ENCODE peak calls at places on chromosome 18, in ten cellular contexts. F, Q, P, I, T, Y, M, B, G and K are unnamed samples. For H3K4me1, the result is how much of the 10 kb centered on the place peaks cover.

GRCh38 chr18:34977787-34978532 is 63.3 kb upstream of the MAPRE2 start:
- DNase-seq in I (no peak), B (peak), F (peak), Q (peak), P (no peak), Y (peak), G (peak), M (peak), T (peak), K (peak)

GRCh38 chr18:48889115-48889941 is 61.4 kb downstream of the SMAD7 start:
- DNase-seq in B (peak), Q (no peak), P (no peak), Y (peak), I (no peak), T (no peak), M (peak), G (no peak), F (peak), K (no peak)

GRCh38 chr18:62998443-62998842 is 283.1 kb downstream of the PHLPP1 start:
- DNase-seq in M (no peak), F (no peak), Y (no peak), B (peak), I (no peak), T (no peak), Q (no peak), G (no peak), P (no peak), K (no peak)

GRCh38 chr18:13800505-13801259 is 23.3 kb upstream of the MC5R start:
- DNase-seq in M (peak), G (peak), T (peak), P (no peak), B (peak), Y (peak), I (peak), F (peak), Q (peak), K (no peak)

GRCh38 chr18:22559414-22560282 is 141.9 kb upstream of the CTAGE1 start:
- DNase-seq in B (peak), G (peak), I (peak), T (peak), P (no peak), Q (peak), M (peak), Y (peak), F (peak), K (no peak)

GRCh38 chr18:47254341-47254939 is 3.0 kb upstream of the SKOR2 start:
- DNase-seq in M (no peak), I (no peak), B (no peak), Y (peak), Q (no peak), G (peak), F (no peak), T (peak), P (no peak), K (no peak)

GRCh38 chr18:48455555-48456478 is 46.6 kb upstream of the ZBTB7C start:
- DNase-seq in Y (no peak), B (no peak), I (peak), G (no peak), P (no peak), M (no peak), Q (peak), T (no peak), F (no peak), K (no peak)

GRCh38 chr18:79315589-79315988 is 80.1 kb upstream of the NFATC1 start:
- DNase-seq in B (no peak), Q (no peak), F (no peak), G (no peak), I (no peak), P (no peak), T (no peak), Y (no peak), M (no peak), K (no peak)

GRCh38 chr18:9417081-9417841 is 58.1 kb upstream of the RALBP1 start:
- DNase-seq in F (peak), G (no peak), B (no peak), Q (no peak), M (peak), T (peak), P (no peak), I (no peak), Y (peak), K (no peak)

GRCh38 chr18:36307513-36307912 is 10.0 kb downstream of the FHOD3 start:
- DNase-seq in Y (no peak), B (no peak), I (no peak), T (no peak), P (no peak), F (no peak), G (no peak), M (no peak), Q (no peak), K (no peak)

GRCh38 chr18:51193621-51194287 is 3.7 kb downstream of the MEX3C start:
- DNase-seq in M (no peak), Y (no peak), T (peak), P (no peak), I (no peak), F (no peak), G (no peak), Q (no peak), B (no peak), K (no peak)

GRCh38 chr18:35528749-35529274 is 31.1 kb upstream of the INO80C start:
- DNase-seq in G (no peak), Q (no peak), Y (no peak), F (no peak), T (no peak), P (no peak), I (no peak), B (no peak), M (no peak), K (no peak)

GRCh38 chr18:8031496-8031895 is 464.4 kb downstream of the PTPRM start:
- DNase-seq in Q (no peak), F (no peak), P (no peak), I (no peak), B (no peak), Y (no peak), M (no peak), T (no peak), G (no peak), K (no peak)

GRCh38 chr18:21363411-21363810 is 121.4 kb downstream of the GREB1L start:
- DNase-seq in P (no peak), G (no peak), M (no peak), I (no peak), B (no peak), Q (no peak), F (no peak), Y (no peak), T (no peak), K (no peak)

GRCh38 chr18:70132999-70133398 is 72.5 kb downstream of the RTTN start:
- DNase-seq in M (no peak), T (peak), G (no peak), Y (no peak), I (no peak), P (peak), B (no peak), F (no peak), Q (no peak), K (no peak)

GRCh38 chr18:61531182-61531581 is 198.0 kb downstream of the CDH20 start:
- DNase-seq in T (no peak), I (no peak), P (no peak), M (no peak), Q (no peak), B (no peak), Y (no peak), G (no peak), F (no peak), K (no peak)

GRCh38 chr18:12287684-12288405 is 20.2 kb upstream of the TUBB6 start:
- DNase-seq in B (peak), I (peak), M (peak), T (peak), G (peak), P (no peak), F (peak), Y (peak), Q (peak), K (peak)

GRCh38 chr18:12744103-12744502 is 41.3 kb downstream of the PSMG2 start:
- DNase-seq in G (peak), F (no peak), Q (no peak), M (no peak), I (no peak), T (peak), B (no peak), P (peak), Y (peak), K (no peak)

GRCh38 chr18:55334875-55335274 is 253.1 kb downstream of the TCF4 start:
- DNase-seq in Y (no peak), B (no peak), F (peak), G (no peak), P (no peak), T (no peak), M (no peak), I (no peak), Q (peak), K (no peak)

GRCh38 chr18:55265130-55265675 is 305.9 kb upstream of the CCDC68 start:
- DNase-seq in M (no peak), I (no peak), P (no peak), Y (no peak), B (no peak), Q (no peak), T (peak), G (no peak), F (no peak), K (no peak)

GRCh38 chr18:31591628-31592027 is at the start of gene TTR:
- DNase-seq in T (no peak), I (no peak), Y (no peak), G (no peak), P (no peak), F (no peak), M (peak), Q (no peak), B (no peak), K (no peak)

GRCh38 chr18:26488417-26489009 is 59.8 kb downstream of the KCTD1 start:
- DNase-seq in I (no peak), G (no peak), M (no peak), B (no peak), F (no peak), P (no peak), Q (no peak), T (no peak), Y (no peak), K (no peak)

GRCh38 chr18:49321800-49322461 is 138.5 kb downstream of the DYM start:
- DNase-seq in P (no peak), Q (no peak), B (no peak), I (no peak), G (no peak), F (no peak), T (peak), M (no peak), Y (no peak), K (no peak)

GRCh38 chr18:25422230-25422629 is 70.3 kb upstream of the ZNF521 start:
- DNase-seq in Q (no peak), I (no peak), M (no peak), F (no peak), T (no peak), B (no peak), Y (no peak), P (no peak), G (no peak), K (no peak)

DNA sequence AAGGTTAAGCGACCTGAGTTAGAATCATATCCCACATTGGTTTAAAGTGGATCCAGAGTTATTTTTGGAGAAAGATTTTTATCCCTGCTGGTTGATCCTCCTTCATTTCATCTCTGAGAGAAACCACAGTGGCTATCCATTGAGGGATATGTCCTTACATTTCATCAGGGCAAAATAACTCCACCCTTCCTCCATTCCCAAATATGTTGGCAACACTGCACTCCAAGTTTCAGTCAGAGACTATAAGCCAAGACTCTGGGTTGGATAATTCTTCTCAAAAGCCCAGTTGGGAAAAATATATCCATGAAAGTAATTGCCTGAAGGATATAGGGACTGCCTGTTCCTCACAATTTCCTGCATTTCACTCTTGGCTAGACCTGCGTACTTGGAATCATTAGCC is 27.8 kb upstream of the EPB41L3 start:
- DNase-seq in P (no peak), M (no peak), Q (no peak), T (no peak), G (no peak), F (no peak), B (no peak), Y (no peak), I (no peak), K (no peak)
- H3K4me1 ChIP-seq in P (under half), M (under half), Q (under half), T (under half), G (under half), F (under half), B (under half), Y (under half), I (under half), K (under half)

GRCh38 chr18:42414756-42415454 is 459.9 kb downstream of the PIK3C3 start:
- DNase-seq in I (no peak), Q (no peak), Y (no peak), M (no peak), B (no peak), F (no peak), T (no peak), P (no peak), G (no peak), K (no peak)
- H3K27ac ChIP-seq in I (no peak), Q (no peak), Y (no peak), M (peak), B (no peak), F (peak), T (no peak), P (no peak), G (no peak), K (peak)

GRCh38 chr18:28095631-28096030 is 81.3 kb downstream of the CDH2 start:
- DNase-seq in B (no peak), T (no peak), M (no peak), Q (no peak), I (no peak), F (no peak), P (no peak), G (no peak), Y (no peak), K (no peak)

GRCh38 chr18:28095041-28095440 is 81.9 kb downstream of the CDH2 start:
- DNase-seq in M (no peak), F (no peak), P (no peak), I (no peak), B (no peak), T (no peak), Y (no peak), G (no peak), Q (no peak), K (no peak)

GRCh38 chr18:28099237-28099636 is 77.7 kb downstream of the CDH2 start:
- DNase-seq in B (no peak), T (no peak), F (no peak), M (no peak), I (no peak), G (no peak), Y (no peak), P (no peak), Q (no peak), K (no peak)
- TF ChIP-seq POLR2AphosphoS5 in B (no peak), T (no peak), F (no peak), M (no peak), I (no peak), G (no peak), Y (no peak), P (no peak), Q (no peak), K (no peak)

DNA sequence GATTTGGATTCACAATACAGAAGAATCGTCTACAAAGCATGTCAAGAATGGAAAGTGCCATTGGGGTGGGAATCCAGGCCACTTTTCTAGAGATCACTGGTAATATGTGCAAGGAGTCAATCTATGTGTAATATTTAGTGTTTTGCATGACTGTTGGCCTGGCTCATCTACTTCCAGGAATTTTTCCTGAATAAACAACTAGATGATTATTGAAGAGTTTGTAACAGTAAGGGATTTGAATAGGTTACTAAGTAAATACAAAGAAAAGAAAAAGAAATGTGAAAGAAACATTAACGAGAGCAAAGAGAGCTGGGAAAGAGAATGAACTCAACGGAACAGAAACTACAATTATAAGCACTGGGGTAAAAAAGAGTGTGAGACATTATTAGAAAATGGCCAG is 406.0 kb downstream of the TGIF1 start:
- DNase-seq in M (no peak), I (no peak), G (no peak), F (no peak), B (no peak), P (no peak), Q (no peak), T (no peak), Y (no peak), K (no peak)
- H3K4me1 ChIP-seq in M (under half), I (under half), G (under half), F (under half), B (under half), P (under half), Q (under half), T (under half), Y (under half), K (under half)

GRCh38 chr18:68418881-68419280 is 296.0 kb downstream of the TMX3 start:
- DNase-seq in M (no peak), T (no peak), F (no peak), G (no peak), Y (no peak), B (no peak), I (no peak), Q (no peak), P (no peak), K (no peak)
- H3K27ac ChIP-seq in M (no peak), T (no peak), F (no peak), G (no peak), Y (no peak), B (no peak), I (no peak), Q (no peak), P (no peak), K (no peak)

GRCh38 chr18:28791101-28791500 is 614.2 kb upstream of the CDH2 start:
- DNase-seq in F (no peak), M (no peak), Y (no peak), P (no peak), T (no peak), B (no peak), Q (no peak), G (no peak), I (no peak), K (no peak)
- TF ChIP-seq POLR2AphosphoS5 in F (no peak), M (no peak), Y (no peak), P (no peak), T (no peak), B (no peak), Q (no peak), G (no peak), I (no peak), K (no peak)